ENCODE peak calls at places on chromosomes 13 and 19, in four cellular contexts. Z is heart right ventricle, E is pancreas, C is uterus. U is an unnamed sample.
A peak's percentile ranks its signal among the peaks of the same experiment; 100 is the strongest.

GRCh38 chr13:101988140-101988539 is 413.7 kb downstream of the FGF14 start:
- DNase-seq in C (no peak), E (no peak), Z (no peak), U (no peak)

GRCh38 chr19:8609210-8610040 is 1.1 kb downstream of the ADAMTS10 start:
- DNase-seq in C (peak; percentile 50), E (peak; percentile 30), Z (peak; percentile 56), U (no peak)

GRCh38 chr19:17292301-17293074 is 10.7 kb downstream of the ABHD8 start:
- DNase-seq in E (no peak), C (peak; percentile 73), Z (peak; percentile 73), U (peak; percentile 91)

GRCh38 chr13:27079421-27079958 is 92.1 kb downstream of the USP12 start:
- DNase-seq in Z (no peak), C (no peak), E (no peak), U (peak; percentile 56)

GRCh38 chr19:48102870-48103751 is 7.5 kb downstream of the PLA2G4C start:
- DNase-seq in Z (no peak), C (no peak), E (no peak), U (peak; percentile 63)

GRCh38 chr13:52459668-52460067 is 4.4 kb downstream of the CKAP2 start:
- DNase-seq in Z (no peak), C (no peak), E (no peak), U (no peak)

GRCh38 chr19:41552558-41552957 is 23.4 kb upstream of the CEACAM21 start:
- DNase-seq in C (no peak), Z (no peak), E (no peak), U (no peak)

GRCh38 chr13:39538826-39539555 is 64.0 kb downstream of the LHFPL6 start:
- DNase-seq in E (no peak), C (no peak), Z (no peak), U (no peak)

GRCh38 chr19:23071087-23071511 is 45.7 kb upstream of the ZNF730 start:
- DNase-seq in C (peak; percentile 18), E (peak; percentile 17), Z (peak; percentile 22), U (no peak)

GRCh38 chr13:24212254-24212653 is 51.7 kb downstream of the SPATA13 start:
- DNase-seq in Z (no peak), E (no peak), C (no peak), U (no peak)

GRCh38 chr19:41241859-41242258 is 22.3 kb upstream of the HNRNPUL1 start:
- DNase-seq in E (no peak), C (no peak), Z (no peak), U (no peak)

GRCh38 chr13:97339989-97340361 is 94.0 kb upstream of the RAP2A start:
- DNase-seq in E (no peak), C (no peak), Z (no peak), U (no peak)

GRCh38 chr19:45876411-45877197 is 9.3 kb downstream of the IRF2BP1 start:
- DNase-seq in E (peak; percentile 70), Z (peak; percentile 55), C (no peak), U (no peak)

GRCh38 chr13:19153782-19154450 is 27.7 kb downstream of the TUBA3C start:
- DNase-seq in C (no peak), Z (no peak), E (no peak), U (no peak)

GRCh38 chr13:30735025-30735967 is at the start of gene ALOX5AP:
- DNase-seq in C (no peak), E (no peak), Z (no peak), U (no peak)

GRCh38 chr13:28059214-28059613 is 41.2 kb downstream of the FLT3 start:
- DNase-seq in Z (peak; percentile 8), C (no peak), E (peak; percentile 52), U (peak; percentile 71)

GRCh38 chr13:40786568-40786996 is 2.8 kb upstream of the SLC25A15 start:
- DNase-seq in E (no peak), C (no peak), Z (no peak), U (no peak)

GRCh38 chr13:41751277-41751676 is 209.6 kb downstream of the VWA8 start:
- DNase-seq in Z (peak; percentile 35), C (peak; percentile 59), E (no peak), U (no peak)

GRCh38 chr13:63208811-63209210 is 1793.2 kb upstream of the PCDH20 start:
- DNase-seq in Z (no peak), C (no peak), E (no peak), U (no peak)

GRCh38 chr19:10191347-10191746 is 3.4 kb downstream of the DNMT1 start:
- DNase-seq in C (peak; percentile 15), Z (peak; percentile 33), E (peak; percentile 30), U (peak; percentile 18)

GRCh38 chr19:17058236-17058635 is 17.0 kb downstream of the HAUS8 start:
- DNase-seq in E (no peak), Z (no peak), C (no peak), U (no peak)

GRCh38 chr19:11370744-11371143 is 3.7 kb upstream of the SWSAP1 start:
- DNase-seq in C (no peak), Z (no peak), E (no peak), U (no peak)

GRCh38 chr13:78875792-78876580 is 217.0 kb upstream of the OBI1 start:
- DNase-seq in E (no peak), Z (no peak), C (no peak), U (peak; percentile 18)

GRCh38 chr13:84137292-84137691 is 255.0 kb upstream of the SLITRK1 start:
- DNase-seq in Z (no peak), E (no peak), C (no peak), U (no peak)

GRCh38 chr13:33958964-33959363 is 141.0 kb downstream of the RFC3 start:
- DNase-seq in E (no peak), Z (no peak), C (no peak), U (no peak)

GRCh38 chr13:20378721-20379120 is 146.6 kb upstream of the GJB6 start:
- DNase-seq in E (no peak), Z (no peak), C (no peak), U (no peak)

GRCh38 chr13:77779461-77780272 is 82.2 kb downstream of the SLAIN1 start:
- DNase-seq in C (no peak), E (peak; percentile 24), Z (peak; percentile 59), U (no peak)

GRCh38 chr13:106566682-106567420 is 1.1 kb downstream of the ARGLU1 start:
- DNase-seq in Z (peak; percentile 65), E (peak; percentile 49), C (peak; percentile 58), U (peak; percentile 53)

GRCh38 chr13:21529102-21529893 is 70.2 kb upstream of the ZDHHC20 start:
- DNase-seq in C (no peak), Z (no peak), E (no peak), U (no peak)

GRCh38 chr13:102897371-102898138 is 51.7 kb downstream of the ERCC5 start:
- DNase-seq in E (no peak), C (no peak), Z (peak; percentile 63), U (no peak)

GRCh38 chr19:48695743-48696352 is at the start of gene FUT2:
- DNase-seq in C (no peak), Z (no peak), E (peak; percentile 76), U (peak; percentile 88)

GRCh38 chr13:51033431-51034185 is 77.5 kb downstream of the C13orf42 start:
- DNase-seq in C (no peak), E (no peak), Z (no peak), U (no peak)

GRCh38 chr13:76825415-76825814 is 60.8 kb downstream of the KCTD12 start:
- DNase-seq in C (no peak), Z (no peak), E (no peak), U (no peak)

GRCh38 chr19:5086725-5087439 is 118.0 kb downstream of the KDM4B start:
- DNase-seq in E (no peak), C (no peak), Z (no peak), U (no peak)

GRCh38 chr19:51078104-51078503 is 4.6 kb downstream of the KLK14 start:
- DNase-seq in Z (no peak), C (no peak), E (no peak), U (no peak)

GRCh38 chr19:45153339-45154063 is 7.3 kb downstream of the NKPD1 start:
- DNase-seq in C (peak; percentile 42), E (peak; percentile 35), Z (peak; percentile 17), U (peak; percentile 85)

GRCh38 chr19:29084266-29084665 is 128.7 kb downstream of the UQCRFS1 start:
- DNase-seq in E (no peak), Z (no peak), C (no peak), U (peak; percentile 10)

GRCh38 chr13:51175001-51175400 is 47.2 kb upstream of the FAM124A start:
- DNase-seq in C (no peak), Z (no peak), E (no peak), U (no peak)

GRCh38 chr19:41427647-41428480 is 690 bp upstream of the B3GNT8 start:
- DNase-seq in C (peak; percentile 32), E (no peak), Z (no peak), U (no peak)

GRCh38 chr19:2252481-2253105 is 3.5 kb downstream of the AMH start:
- DNase-seq in E (no peak), Z (no peak), C (no peak), U (no peak)
- H3K4me3 ChIP-seq in E (no peak overlapping the region), Z (peak overlapping the region; percentile 34), C (no peak overlapping the region), U (no peak overlapping the region)

GRCh38 chr13:75704942-75705320 is 68.8 kb downstream of the LMO7 start:
- DNase-seq in C (no peak), E (peak; percentile 59), Z (no peak), U (no peak)
- TF ChIP-seq CTCF in C (no peak), E (no peak), Z (no peak), U (no peak)

GRCh38 chr19:1068111-1069001 is 1.4 kb downstream of the ARHGAP45 start:
- DNase-seq in C (no peak), E (no peak), Z (peak; percentile 45), U (no peak)
- H3K4me1 ChIP-seq in C (no peaks in the 10 kb centered on the region), E (peaks cover 9% of the 10 kb centered on the region), Z (peaks cover 65% of the 10 kb centered on the region), U (peaks cover 15% of the 10 kb centered on the region)

GRCh38 chr19:38975861-38976271 is 324 bp upstream of the FBXO17 start:
- DNase-seq in Z (no peak), C (no peak), E (peak; percentile 32), U (peak; percentile 77)

GRCh38 chr19:38971672-38972071 is 3.9 kb downstream of the FBXO17 start:
- DNase-seq in C (no peak), Z (no peak), E (no peak), U (no peak)

GRCh38 chr19:38975214-38975860 is at the start of gene FBXO17:
- DNase-seq in Z (peak; percentile 26), E (peak; percentile 52), C (peak; percentile 75), U (peak; percentile 87)

GRCh38 chr19:38977445-38978314 is 2.1 kb upstream of the FBXO17 start:
- DNase-seq in Z (no peak), E (no peak), C (no peak), U (no peak)

GRCh38 chr19:38974599-38975213 is 836 bp downstream of the FBXO17 start:
- DNase-seq in C (no peak), Z (no peak), E (no peak), U (peak; percentile 28)
- H3K4me3 ChIP-seq in C (peak overlapping the region; percentile 75), Z (peak overlapping the region; percentile 61), E (peak overlapping the region; percentile 80), U (peak overlapping the region; percentile 63)